ENCODE peak calls at places on chromosome 11, in nine cellular contexts. One of them, this sample, is unnamed.

GRCh38 chr11:33646629-33647028 is 54.0 kb downstream of the C11orf91 start:
- DNase-seq in B cell: no peak
- DNase-seq in body of pancreas: no peak
- DNase-seq in psoas muscle: no peak
- DNase-seq in fibroblast of lung: peak; percentile 21
- DNase-seq in nephron progenitor cell: no peak
- DNase-seq in HCT116: no peak
- DNase-seq in A549: no peak
- DNase-seq in uterus: no peak
- DNase-seq in this sample: no peak

GRCh38 chr11:44611088-44611487 is 45.6 kb downstream of the CD82 start:
- DNase-seq in B cell: no peak
- DNase-seq in body of pancreas: no peak
- DNase-seq in psoas muscle: no peak
- DNase-seq in fibroblast of lung: no peak
- DNase-seq in nephron progenitor cell: no peak
- DNase-seq in HCT116: no peak
- DNase-seq in A549: no peak
- DNase-seq in uterus: no peak
- DNase-seq in this sample: no peak

GRCh38 chr11:36349345-36350136 is 53.5 kb downstream of the PRR5L start:
- DNase-seq in B cell: no peak
- DNase-seq in body of pancreas: no peak
- DNase-seq in psoas muscle: no peak
- DNase-seq in fibroblast of lung: no peak
- DNase-seq in nephron progenitor cell: no peak
- DNase-seq in HCT116: no peak
- DNase-seq in A549: no peak
- DNase-seq in uterus: no peak
- DNase-seq in this sample: no peak

GRCh38 chr11:133893381-133893780 is 48.1 kb upstream of the SPATA19 start:
- DNase-seq in B cell: no peak
- DNase-seq in body of pancreas: no peak
- DNase-seq in psoas muscle: no peak
- DNase-seq in fibroblast of lung: no peak
- DNase-seq in nephron progenitor cell: no peak
- DNase-seq in HCT116: no peak
- DNase-seq in A549: no peak
- DNase-seq in uterus: no peak
- DNase-seq in this sample: no peak

GRCh38 chr11:96004862-96005261 is 81.0 kb upstream of the MTMR2 start:
- DNase-seq in B cell: no peak
- DNase-seq in body of pancreas: no peak
- DNase-seq in psoas muscle: no peak
- DNase-seq in fibroblast of lung: no peak
- DNase-seq in nephron progenitor cell: no peak
- DNase-seq in HCT116: no peak
- DNase-seq in A549: no peak
- DNase-seq in uterus: no peak
- DNase-seq in this sample: no peak

GRCh38 chr11:82315093-82315492 is 418.6 kb downstream of the FAM181B start:
- DNase-seq in B cell: no peak
- DNase-seq in body of pancreas: peak; percentile 61
- DNase-seq in psoas muscle: no peak
- DNase-seq in fibroblast of lung: no peak
- DNase-seq in nephron progenitor cell: peak; percentile 59
- DNase-seq in HCT116: no peak
- DNase-seq in A549: peak; percentile 20
- DNase-seq in uterus: peak; percentile 16
- DNase-seq in this sample: no peak

GRCh38 chr11:132423266-132423665 is 1052.9 kb downstream of the NTM start:
- DNase-seq in B cell: no peak
- DNase-seq in body of pancreas: no peak
- DNase-seq in psoas muscle: no peak
- DNase-seq in fibroblast of lung: no peak
- DNase-seq in nephron progenitor cell: no peak
- DNase-seq in HCT116: no peak
- DNase-seq in A549: no peak
- DNase-seq in uterus: no peak
- DNase-seq in this sample: no peak

GRCh38 chr11:62428871-62429601 is 10.2 kb downstream of the SCGB1A1 start:
- DNase-seq in B cell: no peak
- DNase-seq in body of pancreas: no peak
- DNase-seq in psoas muscle: no peak
- DNase-seq in fibroblast of lung: no peak
- DNase-seq in nephron progenitor cell: no peak
- DNase-seq in HCT116: no peak
- DNase-seq in A549: no peak
- DNase-seq in uterus: no peak
- DNase-seq in this sample: no peak

GRCh38 chr11:20397281-20397680 is 9.8 kb downstream of the PRMT3 start:
- DNase-seq in B cell: no peak
- DNase-seq in body of pancreas: no peak
- DNase-seq in psoas muscle: no peak
- DNase-seq in fibroblast of lung: peak; percentile 48
- DNase-seq in nephron progenitor cell: peak; percentile 22
- DNase-seq in HCT116: peak; percentile 36
- DNase-seq in A549: peak; percentile 69
- DNase-seq in uterus: no peak
- DNase-seq in this sample: peak; percentile 11

GRCh38 chr11:15229069-15229468 is 114.3 kb downstream of the INSC start:
- DNase-seq in B cell: no peak
- DNase-seq in body of pancreas: no peak
- DNase-seq in psoas muscle: no peak
- DNase-seq in fibroblast of lung: peak; percentile 21
- DNase-seq in nephron progenitor cell: no peak
- DNase-seq in HCT116: no peak
- DNase-seq in A549: no peak
- DNase-seq in uterus: no peak
- DNase-seq in this sample: no peak

GRCh38 chr11:2881076-2881973 is 4.2 kb downstream of the CDKN1C start:
- DNase-seq in B cell: no peak
- DNase-seq in body of pancreas: no peak
- DNase-seq in psoas muscle: no peak
- DNase-seq in fibroblast of lung: no peak
- DNase-seq in nephron progenitor cell: no peak
- DNase-seq in HCT116: no peak
- DNase-seq in A549: no peak
- DNase-seq in uterus: no peak
- DNase-seq in this sample: no peak

GRCh38 chr11:2883717-2884423 is 1.7 kb downstream of the CDKN1C start:
- DNase-seq in B cell: no peak
- DNase-seq in body of pancreas: no peak
- DNase-seq in psoas muscle: peak; percentile 60
- DNase-seq in fibroblast of lung: no peak
- DNase-seq in nephron progenitor cell: peak; percentile 59
- DNase-seq in HCT116: no peak
- DNase-seq in A549: no peak
- DNase-seq in uterus: no peak
- DNase-seq in this sample: no peak

GRCh38 chr11:2884424-2884815 is 1.2 kb downstream of the CDKN1C start:
- DNase-seq in B cell: no peak
- DNase-seq in body of pancreas: peak; percentile 46
- DNase-seq in psoas muscle: peak; percentile 67
- DNase-seq in fibroblast of lung: peak; percentile 33
- DNase-seq in nephron progenitor cell: peak; percentile 50
- DNase-seq in HCT116: no peak
- DNase-seq in A549: no peak
- DNase-seq in uterus: peak; percentile 62
- DNase-seq in this sample: peak; percentile 38

GRCh38 chr11:2881974-2882362 is 3.6 kb downstream of the CDKN1C start:
- DNase-seq in B cell: no peak
- DNase-seq in body of pancreas: no peak
- DNase-seq in psoas muscle: no peak
- DNase-seq in fibroblast of lung: no peak
- DNase-seq in nephron progenitor cell: no peak
- DNase-seq in HCT116: no peak
- DNase-seq in A549: no peak
- DNase-seq in uterus: no peak
- DNase-seq in this sample: no peak

GRCh38 chr11:2882681-2883110 is 2.9 kb downstream of the CDKN1C start:
- DNase-seq in B cell: no peak
- DNase-seq in body of pancreas: no peak
- DNase-seq in psoas muscle: no peak
- DNase-seq in fibroblast of lung: no peak
- DNase-seq in nephron progenitor cell: no peak
- DNase-seq in HCT116: no peak
- DNase-seq in A549: no peak
- DNase-seq in uterus: no peak
- DNase-seq in this sample: no peak
- TF ChIP-seq CTCF in B cell: no peak
- TF ChIP-seq CTCF in body of pancreas: no peak
- TF ChIP-seq CTCF in psoas muscle: no peak
- TF ChIP-seq CTCF in fibroblast of lung: no peak
- TF ChIP-seq CTCF in nephron progenitor cell: no peak
- TF ChIP-seq CTCF in HCT116: peak; percentile 6
- TF ChIP-seq CTCF in A549: no peak
- TF ChIP-seq CTCF in uterus: no peak
- TF ChIP-seq CTCF in this sample: no peak

GRCh38 chr11:103534959-103535358 is 425.7 kb downstream of the DYNC2H1 start:
- DNase-seq in B cell: no peak
- DNase-seq in body of pancreas: no peak
- DNase-seq in psoas muscle: no peak
- DNase-seq in fibroblast of lung: no peak
- DNase-seq in nephron progenitor cell: no peak
- DNase-seq in HCT116: no peak
- DNase-seq in A549: no peak
- DNase-seq in uterus: no peak
- DNase-seq in this sample: no peak

GRCh38 chr11:103541186-103541795 is 432.1 kb downstream of the DYNC2H1 start:
- DNase-seq in B cell: no peak
- DNase-seq in body of pancreas: peak; percentile 10
- DNase-seq in psoas muscle: no peak
- DNase-seq in fibroblast of lung: no peak
- DNase-seq in nephron progenitor cell: no peak
- DNase-seq in HCT116: no peak
- DNase-seq in A549: peak; percentile 38
- DNase-seq in uterus: no peak
- DNase-seq in this sample: no peak

GRCh38 chr11:103536335-103536722 is 427.1 kb downstream of the DYNC2H1 start:
- DNase-seq in B cell: no peak
- DNase-seq in body of pancreas: no peak
- DNase-seq in psoas muscle: no peak
- DNase-seq in fibroblast of lung: no peak
- DNase-seq in nephron progenitor cell: no peak
- DNase-seq in HCT116: no peak
- DNase-seq in A549: no peak
- DNase-seq in uterus: no peak
- DNase-seq in this sample: no peak

GRCh38 chr11:103539166-103539565 is 429.9 kb downstream of the DYNC2H1 start:
- DNase-seq in B cell: no peak
- DNase-seq in body of pancreas: no peak
- DNase-seq in psoas muscle: no peak
- DNase-seq in fibroblast of lung: no peak
- DNase-seq in nephron progenitor cell: no peak
- DNase-seq in HCT116: no peak
- DNase-seq in A549: no peak
- DNase-seq in uterus: no peak
- DNase-seq in this sample: no peak

GRCh38 chr11:103537904-103538502 is 428.8 kb downstream of the DYNC2H1 start:
- DNase-seq in B cell: no peak
- DNase-seq in body of pancreas: no peak
- DNase-seq in psoas muscle: no peak
- DNase-seq in fibroblast of lung: no peak
- DNase-seq in nephron progenitor cell: no peak
- DNase-seq in HCT116: peak; percentile 21
- DNase-seq in A549: peak; percentile 17
- DNase-seq in uterus: no peak
- DNase-seq in this sample: peak; percentile 6
- TF ChIP-seq CTCF in B cell: peak; percentile 10
- TF ChIP-seq CTCF in body of pancreas: no peak
- TF ChIP-seq CTCF in psoas muscle: peak; percentile 22
- TF ChIP-seq CTCF in fibroblast of lung: peak; percentile 62
- TF ChIP-seq CTCF in nephron progenitor cell: peak; percentile 28
- TF ChIP-seq CTCF in HCT116: peak; percentile 80
- TF ChIP-seq CTCF in A549: peak; percentile 22
- TF ChIP-seq CTCF in uterus: no peak
- TF ChIP-seq CTCF in this sample: no peak

GRCh38 chr11:65894034-65894591 is 3.6 kb downstream of the CCDC85B start:
- DNase-seq in B cell: peak; percentile 51
- DNase-seq in body of pancreas: no peak
- DNase-seq in psoas muscle: no peak
- DNase-seq in fibroblast of lung: no peak
- DNase-seq in nephron progenitor cell: no peak
- DNase-seq in HCT116: no peak
- DNase-seq in A549: no peak
- DNase-seq in uterus: no peak
- DNase-seq in this sample: no peak

GRCh38 chr11:65888163-65888814 is at the start of gene FIBP:
- DNase-seq in B cell: peak; percentile 98
- DNase-seq in body of pancreas: peak; percentile 98
- DNase-seq in psoas muscle: peak; percentile 98
- DNase-seq in fibroblast of lung: peak; percentile 96
- DNase-seq in nephron progenitor cell: peak; percentile 98
- DNase-seq in HCT116: peak; percentile 91
- DNase-seq in A549: peak; percentile 97
- DNase-seq in uterus: peak; percentile 98
- DNase-seq in this sample: peak; percentile 96

GRCh38 chr11:65892661-65893317 is 2.3 kb downstream of the CCDC85B start:
- DNase-seq in B cell: peak; percentile 38
- DNase-seq in body of pancreas: no peak
- DNase-seq in psoas muscle: no peak
- DNase-seq in fibroblast of lung: no peak
- DNase-seq in nephron progenitor cell: no peak
- DNase-seq in HCT116: no peak
- DNase-seq in A549: no peak
- DNase-seq in uterus: no peak
- DNase-seq in this sample: no peak

GRCh38 chr11:65890324-65891179 is at the start of gene CCDC85B:
- DNase-seq in B cell: peak; percentile 97
- DNase-seq in body of pancreas: peak; percentile 98
- DNase-seq in psoas muscle: peak; percentile 99
- DNase-seq in fibroblast of lung: peak; percentile 95
- DNase-seq in nephron progenitor cell: peak; percentile 97
- DNase-seq in HCT116: peak; percentile 84
- DNase-seq in A549: peak; percentile 93
- DNase-seq in uterus: peak; percentile 99
- DNase-seq in this sample: peak; percentile 97

GRCh38 chr11:65891180-65892136 is 985 bp downstream of the CCDC85B start:
- DNase-seq in B cell: peak; percentile 39
- DNase-seq in body of pancreas: no peak
- DNase-seq in psoas muscle: no peak
- DNase-seq in fibroblast of lung: no peak
- DNase-seq in nephron progenitor cell: no peak
- DNase-seq in HCT116: no peak
- DNase-seq in A549: peak; percentile 52
- DNase-seq in uterus: no peak
- DNase-seq in this sample: peak; percentile 60
- TF ChIP-seq CTCF in B cell: no peak
- TF ChIP-seq CTCF in body of pancreas: no peak
- TF ChIP-seq CTCF in psoas muscle: peak; percentile 11
- TF ChIP-seq CTCF in fibroblast of lung: peak; percentile 7
- TF ChIP-seq CTCF in nephron progenitor cell: no peak
- TF ChIP-seq CTCF in HCT116: peak; percentile 52
- TF ChIP-seq CTCF in A549: peak; percentile 33
- TF ChIP-seq CTCF in uterus: peak; percentile 17
- TF ChIP-seq CTCF in this sample: no peak

DNA sequence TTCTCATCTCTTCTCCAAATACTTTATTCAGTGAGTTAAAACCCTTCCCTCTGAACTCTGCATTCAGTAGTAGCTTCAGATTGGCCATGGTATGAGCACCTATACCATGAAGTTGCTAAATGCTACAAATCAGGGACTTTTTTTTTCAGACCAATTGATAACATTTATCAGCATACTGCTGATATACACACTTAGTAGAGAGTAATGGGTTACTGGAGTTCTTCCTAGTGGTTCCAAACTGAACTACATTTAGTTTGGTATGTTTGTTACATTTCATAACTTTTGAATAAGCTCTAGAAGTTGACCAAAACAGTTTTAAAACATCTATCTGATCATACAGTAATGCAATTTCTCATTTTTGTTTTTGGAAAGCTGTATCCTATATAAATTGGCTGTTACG is 104.7 kb downstream of the DCDC1 start:
- DNase-seq in B cell: no peak
- DNase-seq in body of pancreas: no peak
- DNase-seq in psoas muscle: no peak
- DNase-seq in fibroblast of lung: no peak
- DNase-seq in nephron progenitor cell: no peak
- DNase-seq in HCT116: no peak
- DNase-seq in A549: no peak
- DNase-seq in uterus: no peak
- DNase-seq in this sample: no peak
- TF ChIP-seq CTCF in B cell: no peak
- TF ChIP-seq CTCF in body of pancreas: no peak
- TF ChIP-seq CTCF in psoas muscle: no peak
- TF ChIP-seq CTCF in fibroblast of lung: no peak
- TF ChIP-seq CTCF in nephron progenitor cell: peak; percentile 6
- TF ChIP-seq CTCF in HCT116: peak; percentile 18
- TF ChIP-seq CTCF in A549: no peak
- TF ChIP-seq CTCF in uterus: no peak
- TF ChIP-seq CTCF in this sample: no peak

This sample was measured in Calu3.